ENCODE peak calls at places on chromosomes 1 and 21, in six cellular contexts. I is NCI-H1417, F is tibial artery, L is activated T-helper 1 cell treated with Interleukin-2 at 50 U/mL for 16 hours, D is T-cell, A is T-helper 2 cell. W is an unnamed sample.

GRCh38 chr1:248873993-248874671 is 15.2 kb upstream of the ZNF692 start:
- DNase-seq in I (peak), F (peak), L (peak), D (peak), A (peak), W (peak)

GRCh38 chr1:237041795-237042466 is at the start of gene RYR2:
- DNase-seq in I (no peak), F (peak), L (no peak), D (no peak), A (no peak), W (peak)

GRCh38 chr1:216576246-216576645 is 147.0 kb downstream of the ESRRG start:
- DNase-seq in I (no peak), F (no peak), L (no peak), D (no peak), A (no peak), W (no peak)

GRCh38 chr1:108877324-108877812 is 583 bp downstream of the GPSM2 start:
- DNase-seq in I (peak), F (no peak), L (no peak), D (no peak), A (no peak), W (no peak)

GRCh38 chr1:180988221-180988826 is 34.3 kb downstream of the STX6 start:
- DNase-seq in I (peak), F (no peak), L (no peak), D (no peak), A (no peak), W (no peak)

GRCh38 chr1:55916480-55916879 is 662.9 kb downstream of the PLPP3 start:
- DNase-seq in I (no peak), F (no peak), L (no peak), D (no peak), A (no peak), W (no peak)

GRCh38 chr1:117537291-117537920 is 68.4 kb upstream of the TENT5C start:
- DNase-seq in I (peak), F (no peak), L (no peak), D (no peak), A (no peak), W (peak)

GRCh38 chr1:191305370-191305769 is 827.7 kb upstream of the BRINP3 start:
- DNase-seq in I (no peak), F (no peak), L (no peak), D (no peak), A (no peak), W (no peak)

GRCh38 chr1:53575141-53575947 is 116.1 kb downstream of the DMRTB1 start:
- DNase-seq in I (no peak), F (peak), L (no peak), D (no peak), A (no peak), W (no peak)

GRCh38 chr1:17742590-17742989 is 12.5 kb upstream of the ACTL8 start:
- DNase-seq in I (no peak), F (no peak), L (no peak), D (no peak), A (no peak), W (no peak)

GRCh38 chr21:16137106-16137505 is 407.3 kb downstream of the USP25 start:
- DNase-seq in I (no peak), F (no peak), L (no peak), D (no peak), A (no peak), W (no peak)

GRCh38 chr1:6100801-6101783 is 55.4 kb downstream of the KCNAB2 start:
- DNase-seq in I (no peak), F (no peak), L (no peak), D (no peak), A (no peak), W (no peak)

GRCh38 chr1:18582890-18583289 is 47.8 kb upstream of the PAX7 start:
- DNase-seq in I (no peak), F (no peak), L (no peak), D (no peak), A (no peak), W (no peak)

GRCh38 chr1:54290443-54291184 is 90.6 kb downstream of the MRPL37 start:
- DNase-seq in I (peak), F (peak), L (no peak), D (peak), A (no peak), W (no peak)

GRCh38 chr1:228337031-228337564 is 69.5 kb downstream of the TRIM11 start:
- DNase-seq in I (no peak), F (peak), L (no peak), D (no peak), A (no peak), W (peak)

GRCh38 chr1:208177656-208178055 is 66.5 kb downstream of the PLXNA2 start:
- DNase-seq in I (peak), F (no peak), L (no peak), D (no peak), A (no peak), W (no peak)

GRCh38 chr1:228004331-228004871 is 2.4 kb upstream of the WNT3A start:
- DNase-seq in I (peak), F (no peak), L (no peak), D (no peak), A (no peak), W (no peak)

GRCh38 chr1:96598416-96599168 is 123.0 kb upstream of the PTBP2 start:
- DNase-seq in I (no peak), F (no peak), L (no peak), D (no peak), A (no peak), W (no peak)

GRCh38 chr1:238469146-238469601 is 578.5 kb upstream of the ZP4 start:
- DNase-seq in I (no peak), F (no peak), L (no peak), D (no peak), A (no peak), W (no peak)

GRCh38 chr1:216804107-216804506 is 80.9 kb upstream of the ESRRG start:
- DNase-seq in I (no peak), F (no peak), L (no peak), D (no peak), A (no peak), W (no peak)